ENCODE peak calls at places on chromosomes 7 and 10, in nine cellular contexts. M is PC-9; K is tibial nerve; Q is heart right ventricle; D is psoas muscle; U is prostate gland; R is CD8-positive, alpha-beta memory T cell; L is hepatocyte; J is HCT116. N is an unnamed sample. For H3K27me3 and H3K9me3, the result is how much of the 10 kb centered on the place peaks cover.

GRCh38 chr7:6556196-6556595 is 4.9 kb upstream of the GRID2IP start:
- DNase-seq in M (no peak), K (no peak), Q (no peak), D (no peak), U (no peak), R (no peak), L (peak), J (no peak), N (no peak)

GRCh38 chr7:65509368-65510186 is 135.9 kb downstream of the ZNF92 start:
- DNase-seq in M (no peak), K (no peak), Q (peak), D (peak), U (no peak), R (peak), L (no peak), J (no peak), N (peak)

GRCh38 chr10:21281173-21281572 is 244.3 kb downstream of the SKIDA1 start:
- DNase-seq in M (no peak), K (no peak), Q (no peak), D (no peak), U (no peak), R (no peak), L (no peak), J (no peak), N (no peak)

GRCh38 chr10:92757066-92757716 is 67.4 kb downstream of the HHEX start:
- DNase-seq in M (peak), K (peak), Q (peak), D (peak), U (peak), R (no peak), L (peak), J (peak), N (peak)

GRCh38 chr10:58796834-58797233 is 284.2 kb downstream of the BICC1 start:
- DNase-seq in M (no peak), K (no peak), Q (no peak), D (no peak), U (no peak), R (no peak), L (no peak), J (no peak), N (no peak)

GRCh38 chr10:78316451-78316931 is 282.8 kb downstream of the RPS24 start:
- DNase-seq in M (no peak), K (no peak), Q (peak), D (no peak), U (peak), R (no peak), L (peak), J (no peak), N (no peak)

GRCh38 chr7:100827330-100828226 is at the start of gene EPHB4:
- DNase-seq in M (no peak), K (peak), Q (peak), D (peak), U (peak), R (no peak), L (peak), J (peak), N (peak)

GRCh38 chr10:86968271-86968993 is at the start of gene ADIRF:
- DNase-seq in M (peak), K (no peak), Q (peak), D (peak), U (peak), R (no peak), L (peak), J (peak), N (peak)

GRCh38 chr7:144378651-144379050 is 23.4 kb downstream of the ARHGEF5 start:
- DNase-seq in M (no peak), K (no peak), Q (no peak), D (no peak), U (no peak), R (no peak), L (no peak), J (no peak), N (no peak)

GRCh38 chr7:46003896-46004875 is 83.1 kb upstream of the IGFBP3 start:
- DNase-seq in M (peak), K (no peak), Q (no peak), D (no peak), U (no peak), R (no peak), L (no peak), J (peak), N (no peak)

GRCh38 chr7:117230276-117231046 is 92.4 kb downstream of the WNT2 start:
- DNase-seq in M (no peak), K (no peak), Q (no peak), D (no peak), U (no peak), R (no peak), L (no peak), J (no peak), N (no peak)

GRCh38 chr7:138799336-138799965 is 1.5 kb upstream of the ATP6V0A4 start:
- DNase-seq in M (no peak), K (no peak), Q (no peak), D (no peak), U (no peak), R (no peak), L (no peak), J (no peak), N (no peak)

GRCh38 chr7:150388709-150389531 is 9.8 kb downstream of the ZNF775 start:
- DNase-seq in M (no peak), K (peak), Q (peak), D (peak), U (peak), R (no peak), L (peak), J (no peak), N (peak)

GRCh38 chr10:14396441-14397048 is 65.8 kb upstream of the FRMD4A start:
- DNase-seq in M (no peak), K (no peak), Q (no peak), D (no peak), U (no peak), R (no peak), L (no peak), J (no peak), N (no peak)

GRCh38 chr10:25738776-25739175 is 195.3 kb upstream of the MYO3A start:
- DNase-seq in M (no peak), K (no peak), Q (no peak), D (no peak), U (no peak), R (no peak), L (no peak), J (no peak), N (no peak)

GRCh38 chr10:91022924-91023707 is 102.2 kb upstream of the ANKRD1 start:
- DNase-seq in M (no peak), K (peak), Q (no peak), D (no peak), U (peak), R (no peak), L (no peak), J (no peak), N (no peak)

GRCh38 chr7:14836571-14837189 is 65.9 kb downstream of the DGKB start:
- DNase-seq in M (no peak), K (no peak), Q (peak), D (peak), U (no peak), R (no peak), L (peak), J (peak), N (no peak)

GRCh38 chr10:132360766-132361447 is 28.9 kb downstream of the LRRC27 start:
- DNase-seq in M (no peak), K (no peak), Q (peak), D (no peak), U (no peak), R (no peak), L (no peak), J (no peak), N (peak)

GRCh38 chr10:93245772-93246171 is 172.1 kb downstream of the CYP26A1 start:
- DNase-seq in M (no peak), K (no peak), Q (no peak), D (no peak), U (peak), R (no peak), L (no peak), J (no peak), N (no peak)

GRCh38 chr7:47576031-47576908 is 5.6 kb downstream of the TNS3 start:
- DNase-seq in M (peak), K (peak), Q (peak), D (peak), U (peak), R (no peak), L (peak), J (peak), N (no peak)

GRCh38 chr7:101880536-101881443 is 63.4 kb downstream of the CUX1 start:
- DNase-seq in M (peak), K (no peak), Q (no peak), D (no peak), U (peak), R (no peak), L (no peak), J (no peak), N (no peak)

GRCh38 chr10:86597306-86597705 is 57.0 kb upstream of the OPN4 start:
- DNase-seq in M (no peak), K (no peak), Q (no peak), D (no peak), U (no peak), R (no peak), L (no peak), J (no peak), N (no peak)

GRCh38 chr7:7550663-7551062 is 15.0 kb upstream of the COL28A1 start:
- DNase-seq in M (no peak), K (no peak), Q (no peak), D (no peak), U (no peak), R (no peak), L (no peak), J (no peak), N (no peak)

GRCh38 chr7:98137826-98138151 is 31.1 kb downstream of the LMTK2 start:
- DNase-seq in M (no peak), K (no peak), Q (no peak), D (no peak), U (no peak), R (no peak), L (no peak), J (no peak), N (no peak)

GRCh38 chr10:125076891-125077643 is 83.3 kb downstream of the CTBP2 start:
- DNase-seq in M (no peak), K (no peak), Q (no peak), D (no peak), U (no peak), R (no peak), L (no peak), J (no peak), N (peak)
- H3K27me3 ChIP-seq in M (under half), K (under half), Q (under half), D (under half), U (under half), R (under half), L (under half), J (under half), N (under half)

DNA sequence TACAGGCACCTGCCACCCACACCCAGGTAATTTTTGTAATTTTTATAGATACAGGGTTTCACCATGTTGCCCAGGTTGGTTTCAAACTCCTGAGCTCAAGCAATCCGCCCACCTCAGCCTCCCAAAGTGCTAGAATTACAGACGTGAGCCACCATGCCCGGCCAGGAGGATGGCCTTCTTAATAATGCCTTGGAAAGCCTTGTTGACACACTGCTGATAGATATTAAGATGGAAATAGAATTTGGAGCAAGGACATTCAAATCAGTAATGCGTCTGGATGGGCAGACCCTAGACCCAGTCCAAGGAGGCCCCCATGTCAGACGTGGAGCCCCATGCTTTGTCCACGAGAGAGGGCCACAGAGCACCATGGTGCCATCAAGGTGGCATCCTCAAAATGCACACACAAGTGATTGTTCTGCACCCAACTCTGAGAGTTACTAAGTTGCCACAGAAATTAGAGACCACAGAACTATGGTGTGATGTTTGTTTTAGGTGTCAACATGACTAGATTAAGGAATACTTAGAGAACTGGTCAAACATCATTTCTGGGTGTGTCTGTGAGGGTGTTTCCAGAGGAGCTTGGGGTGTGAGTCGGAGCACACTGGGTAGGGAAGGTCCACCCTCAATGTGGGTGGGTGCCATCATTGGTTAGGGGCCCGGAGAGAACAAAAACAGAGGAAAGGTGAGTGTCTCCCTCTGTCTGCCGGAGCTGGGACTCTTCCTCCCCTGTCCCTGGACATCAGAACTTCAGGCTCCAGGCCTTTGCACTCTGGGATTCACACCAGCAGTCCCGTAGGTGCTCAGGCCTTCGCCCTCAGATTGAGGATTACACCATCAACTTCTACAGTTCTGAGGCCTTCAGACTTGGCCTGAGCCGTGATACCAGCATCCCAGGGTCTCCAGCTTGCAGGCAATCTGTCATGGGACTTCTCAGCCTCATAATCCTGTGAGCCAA is 34.5 kb downstream of the EBF3 start:
- DNase-seq in M (no peak), K (no peak), Q (no peak), D (peak), U (no peak), R (no peak), L (no peak), J (no peak), N (peak)
- H3K9me3 ChIP-seq in M (under half), K (under half), Q (under half), D (under half), U (under half), R (under half), L (under half), J (under half), N (under half)

DNA sequence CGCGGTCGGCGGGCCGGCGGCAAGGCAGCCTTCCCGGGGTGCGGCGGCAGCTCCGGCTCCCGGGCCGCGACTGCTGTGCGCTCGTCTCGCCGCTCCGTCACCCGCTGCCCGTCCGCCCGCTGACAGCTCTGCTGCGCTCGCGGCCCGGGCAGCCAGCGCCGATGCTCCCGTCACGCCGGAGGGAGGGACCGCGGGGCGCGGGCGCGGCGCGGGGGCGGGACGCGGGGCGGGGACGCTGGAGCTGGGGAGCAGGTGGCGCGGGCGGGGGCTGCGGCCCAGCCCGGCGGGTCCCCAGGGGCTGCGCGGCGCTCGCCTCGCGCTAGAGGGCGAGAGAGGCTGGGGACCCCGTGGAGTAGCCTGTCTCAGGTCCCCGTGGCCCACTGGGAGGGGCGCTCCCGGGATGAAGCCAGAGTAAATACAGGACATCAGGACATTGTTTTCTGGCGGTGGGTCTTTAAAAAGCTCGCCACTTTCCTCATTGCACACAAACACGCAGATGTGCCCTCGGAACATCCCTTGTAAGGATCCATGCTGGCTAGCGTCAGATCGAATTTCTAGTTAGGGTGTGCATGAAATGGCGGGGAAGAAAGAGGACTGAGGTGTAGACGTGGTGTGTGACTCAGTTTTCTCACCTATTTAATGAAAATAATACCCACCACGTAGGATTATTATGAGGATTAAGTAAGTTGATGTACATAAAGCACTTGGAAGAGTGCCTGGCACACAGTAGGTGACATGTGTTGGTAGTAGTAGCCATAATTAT is at the start of gene ELAPOR2:
- DNase-seq in M (no peak), K (peak), Q (peak), D (peak), U (peak), R (peak), L (peak), J (peak), N (peak)
- H3K27me3 ChIP-seq in M (under half), K (under half), Q (under half), D (under half), U (under half), R (under half), L (under half), J (under half), N (under half)

DNA sequence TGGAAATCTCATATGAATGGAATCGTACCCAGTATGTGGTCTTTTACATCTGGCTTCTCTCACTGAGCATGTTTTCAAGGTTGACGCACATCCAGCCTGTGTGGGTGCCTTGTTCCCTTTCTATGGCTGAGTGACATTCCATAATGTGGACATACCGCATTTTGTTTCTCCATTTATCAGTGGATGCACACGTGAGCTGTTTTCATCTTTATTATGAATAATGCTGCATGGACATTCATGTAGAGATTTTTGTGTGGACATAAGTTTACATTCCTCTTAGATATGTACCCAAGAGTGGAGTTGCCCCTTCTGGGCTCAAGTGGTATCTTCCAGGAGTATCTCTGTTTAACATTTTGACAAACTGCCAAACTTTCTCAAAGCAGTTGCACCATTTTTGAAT is 1.3 kb upstream of the SCART1 start:
- DNase-seq in M (no peak), K (no peak), Q (no peak), D (no peak), U (no peak), R (no peak), L (no peak), J (no peak), N (no peak)
- H3K9me3 ChIP-seq in M (under half), K (under half), Q (under half), D (under half), U (under half), R (under half), L (under half), J (under half), N (under half)

GRCh38 chr7:157080111-157080730 is 58.5 kb upstream of the UBE3C start:
- DNase-seq in M (no peak), K (no peak), Q (no peak), D (no peak), U (no peak), R (no peak), L (no peak), J (peak), N (peak)
- H3K27me3 ChIP-seq in M (half or more), K (under half), Q (under half), D (under half), U (under half), R (under half), L (under half), J (under half), N (under half)

DNA sequence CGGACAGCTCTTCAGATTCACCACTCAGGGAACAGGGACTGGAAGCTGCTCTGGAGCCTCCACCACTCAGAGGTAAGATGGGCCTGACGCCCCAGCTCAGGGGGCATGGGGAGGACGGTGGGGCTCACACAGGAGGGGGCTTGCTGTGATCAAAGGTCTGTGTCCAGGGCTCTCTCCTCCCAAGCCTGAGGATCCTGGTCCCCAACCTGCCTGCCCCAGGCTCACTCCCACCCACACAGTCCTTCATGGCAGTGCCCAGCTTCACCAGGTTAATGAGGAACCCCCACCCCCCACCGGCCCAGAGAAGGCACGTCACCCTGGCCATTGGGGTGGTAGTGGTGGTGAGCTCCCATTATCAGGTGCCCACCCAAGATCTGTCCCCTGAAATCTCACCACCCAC is 926.7 kb upstream of the ZNF722 start:
- DNase-seq in M (no peak), K (no peak), Q (no peak), D (no peak), U (no peak), R (no peak), L (no peak), J (no peak), N (no peak)
- H3K9me3 ChIP-seq in M (under half), K (half or more), Q (under half), D (under half), U (under half), R (under half), L (under half), J (under half), N (half or more)

DNA sequence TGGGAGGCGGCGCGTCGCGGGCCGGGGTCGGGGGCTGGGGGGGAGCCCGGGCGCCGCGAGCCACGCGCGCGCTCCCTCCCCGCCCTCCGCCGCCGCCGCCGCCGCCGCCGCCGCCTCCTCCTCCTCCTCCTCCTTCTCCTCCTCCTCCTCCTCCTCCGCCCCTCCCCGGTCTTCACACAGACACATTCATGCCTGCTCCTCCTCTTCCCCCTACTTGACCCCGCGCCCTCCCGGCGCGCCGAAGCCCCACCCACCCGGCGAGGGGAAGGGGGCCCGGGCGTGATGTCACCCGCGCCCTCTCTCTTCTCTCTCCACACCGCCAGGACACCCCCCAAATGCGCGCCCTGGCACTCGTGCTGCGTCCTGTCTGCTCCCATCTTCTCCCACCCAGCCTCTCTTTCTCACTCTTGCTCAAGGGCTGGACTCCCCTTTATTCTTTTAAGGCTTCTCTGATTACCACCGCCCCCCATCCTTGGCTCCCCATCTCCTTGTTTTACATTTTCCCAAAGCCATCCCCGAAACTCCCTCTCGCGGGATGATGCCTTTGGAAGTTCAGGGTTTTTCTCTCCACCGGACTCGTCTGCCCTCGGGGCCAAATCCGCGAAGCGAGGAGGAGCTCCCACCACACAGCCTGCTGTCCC is 1.0 kb upstream of the GLI3 start:
- DNase-seq in M (no peak), K (peak), Q (peak), D (peak), U (peak), R (no peak), L (peak), J (no peak), N (no peak)
- H3K27me3 ChIP-seq in M (half or more), K (under half), Q (under half), D (under half), U (under half), R (under half), L (under half), J (under half), N (under half)

DNA sequence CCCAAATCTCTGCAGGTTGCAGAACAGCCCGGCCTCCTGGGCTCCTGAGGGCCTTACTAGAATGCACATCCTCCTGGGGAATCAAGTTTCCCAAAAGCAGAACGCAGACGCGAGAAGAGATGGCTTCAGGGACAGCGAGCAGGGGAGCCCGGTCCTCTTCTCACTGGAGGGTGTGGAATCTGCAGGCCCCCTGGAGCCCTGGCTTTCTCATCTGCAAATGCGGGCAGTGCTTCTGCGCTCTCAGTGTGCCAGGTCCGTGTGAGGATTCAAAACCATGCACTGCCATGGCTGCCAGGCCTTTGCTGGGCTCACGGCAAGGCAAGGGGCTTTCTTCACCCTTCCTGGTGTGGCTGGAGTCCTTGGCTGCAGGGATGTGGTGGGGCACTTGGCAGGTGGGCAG is 330.9 kb upstream of the MKI67 start:
- DNase-seq in M (no peak), K (no peak), Q (no peak), D (no peak), U (no peak), R (no peak), L (no peak), J (no peak), N (peak)
- H3K9me3 ChIP-seq in M (under half), K (under half), Q (under half), D (under half), U (under half), R (under half), L (under half), J (under half), N (under half)

GRCh38 chr7:114086491-114086905 is 167.7 kb upstream of the PPP1R3A start:
- DNase-seq in M (no peak), K (no peak), Q (no peak), D (peak), U (peak), R (no peak), L (peak), J (no peak), N (no peak)
- H3K27me3 ChIP-seq in M (under half), K (under half), Q (under half), D (under half), U (under half), R (under half), L (under half), J (under half), N (half or more)